ENCODE peak calls at places on chromosomes 16 and 17, in ten cellular contexts. I is lower leg skin; X is mucosa of descending colon; M is NCI-H1694; D is brain pericyte; F is RCC 7860; G is HT1080; J is activated CD4-positive, alpha-beta T cell treated with anti-CD3 and anti-CD28 coated beads for 24 hours; K is mesendoderm; W is activated naive CD4-positive, alpha-beta T cell. Y is an unnamed sample.
A peak's percentile ranks its signal among the peaks of the same experiment; 100 is the strongest.

GRCh38 chr16:4373356-4373908 is 1.8 kb downstream of the VASN start:
- DNase-seq in I (no peak), X (no peak), M (no peak), D (no peak), F (no peak), G (no peak), J (no peak), K (no peak), W (no peak), Y (no peak)

GRCh38 chr16:57688487-57688986 is 6.1 kb upstream of the DRC7 start:
- DNase-seq in I (no peak), X (no peak), M (no peak), D (no peak), F (no peak), G (no peak), J (no peak), K (no peak), W (no peak), Y (no peak)

GRCh38 chr17:46795379-46795952 is 23.0 kb downstream of the WNT3 start:
- DNase-seq in I (no peak), X (no peak), M (no peak), D (no peak), F (peak; percentile 62), G (peak; percentile 87), J (no peak), K (no peak), W (no peak), Y (no peak)

GRCh38 chr16:82633964-82634600 is 7.3 kb downstream of the CDH13 start:
- DNase-seq in I (no peak), X (peak; percentile 55), M (peak; percentile 89), D (no peak), F (no peak), G (peak; percentile 92), J (no peak), K (peak; percentile 76), W (no peak), Y (no peak)

GRCh38 chr16:66097746-66098145 is 268.7 kb upstream of the CDH5 start:
- DNase-seq in I (no peak), X (no peak), M (no peak), D (no peak), F (no peak), G (no peak), J (no peak), K (no peak), W (no peak), Y (no peak)

GRCh38 chr16:87790278-87791023 is 24.7 kb upstream of the KLHDC4 start:
- DNase-seq in I (peak; percentile 45), X (no peak), M (no peak), D (no peak), F (peak; percentile 32), G (no peak), J (no peak), K (no peak), W (no peak), Y (no peak)

GRCh38 chr17:78997231-78997741 is 12.3 kb downstream of the CANT1 start:
- DNase-seq in I (no peak), X (peak; percentile 55), M (peak; percentile 18), D (no peak), F (no peak), G (no peak), J (no peak), K (no peak), W (no peak), Y (no peak)

GRCh38 chr16:87276091-87276561 is 41.1 kb downstream of the C16orf95 start:
- DNase-seq in I (no peak), X (no peak), M (no peak), D (no peak), F (no peak), G (no peak), J (no peak), K (no peak), W (no peak), Y (no peak)

GRCh38 chr16:4176794-4177438 is 60.7 kb upstream of the ADCY9 start:
- DNase-seq in I (no peak), X (no peak), M (no peak), D (no peak), F (peak; percentile 26), G (peak; percentile 71), J (no peak), K (peak; percentile 12), W (no peak), Y (no peak)

GRCh38 chr16:74999683-75000480 is 1.1 kb downstream of the ZNRF1 start:
- DNase-seq in I (no peak), X (peak; percentile 85), M (no peak), D (no peak), F (no peak), G (no peak), J (no peak), K (peak; percentile 62), W (peak; percentile 50), Y (no peak)

GRCh38 chr16:15636392-15636873 is 6.5 kb downstream of the MARF1 start:
- DNase-seq in I (no peak), X (no peak), M (no peak), D (no peak), F (no peak), G (no peak), J (no peak), K (no peak), W (no peak), Y (no peak)

GRCh38 chr17:71748872-71749271 is 371.9 kb upstream of the SOX9 start:
- DNase-seq in I (no peak), X (no peak), M (no peak), D (no peak), F (no peak), G (no peak), J (no peak), K (no peak), W (no peak), Y (no peak)

GRCh38 chr17:63178530-63178929 is 212.5 kb downstream of the TANC2 start:
- DNase-seq in I (no peak), X (no peak), M (no peak), D (no peak), F (no peak), G (no peak), J (no peak), K (no peak), W (no peak), Y (no peak)

GRCh38 chr17:10624966-10625365 is 32.1 kb downstream of the MYH3 start:
- DNase-seq in I (no peak), X (no peak), M (no peak), D (no peak), F (no peak), G (no peak), J (no peak), K (no peak), W (no peak), Y (no peak)

GRCh38 chr16:102060-102855 is 24.2 kb downstream of the MPG start:
- DNase-seq in I (no peak), X (no peak), M (no peak), D (peak; percentile 50), F (no peak), G (no peak), J (no peak), K (no peak), W (no peak), Y (no peak)

GRCh38 chr16:77868478-77868877 is 80.1 kb downstream of the VAT1L start:
- DNase-seq in I (no peak), X (no peak), M (no peak), D (no peak), F (no peak), G (no peak), J (peak; percentile 1), K (no peak), W (no peak), Y (no peak)

GRCh38 chr17:4721203-4722135 is 9.8 kb upstream of the MED11 start:
- DNase-seq in I (no peak), X (peak; percentile 85), M (peak; percentile 57), D (no peak), F (peak; percentile 88), G (peak; percentile 63), J (no peak), K (no peak), W (no peak), Y (no peak)

GRCh38 chr16:88772871-88773811 is 11.9 kb downstream of the PIEZO1 start:
- DNase-seq in I (peak; percentile 65), X (peak; percentile 67), M (peak; percentile 65), D (no peak), F (peak; percentile 81), G (no peak), J (no peak), K (peak; percentile 49), W (no peak), Y (no peak)